ENCODE peak calls at places on chromosomes 11 and 22, in nine cellular contexts. One of them, this sample, is unnamed.

GRCh38 chr11:90476442-90477007 is 253.7 kb upstream of the CHORDC1 start:
- DNase-seq in skeletal muscle cell: no peak
- DNase-seq in heart left ventricle: peak
- DNase-seq in AG09309: no peak
- DNase-seq in kidney: no peak
- DNase-seq in GM23248: peak
- DNase-seq in upper lobe of left lung: no peak
- DNase-seq in fibroblast of mammary gland: peak
- DNase-seq in CD4-positive, CD25-positive, alpha-beta regulatory T cell: peak
- DNase-seq in this sample: peak

GRCh38 chr22:30228509-30229359 is 17.8 kb downstream of the LIF start:
- DNase-seq in upper lobe of left lung: peak
- DNase-seq in skeletal muscle cell: no peak
- DNase-seq in GM23248: peak
- DNase-seq in AG09309: no peak
- DNase-seq in CD4-positive, CD25-positive, alpha-beta regulatory T cell: no peak
- DNase-seq in heart left ventricle: no peak
- DNase-seq in kidney: no peak
- DNase-seq in fibroblast of mammary gland: no peak
- DNase-seq in this sample: no peak

GRCh38 chr11:45148276-45148675 is 1.8 kb downstream of the PRDM11 start:
- DNase-seq in GM23248: no peak
- DNase-seq in heart left ventricle: no peak
- DNase-seq in AG09309: no peak
- DNase-seq in kidney: no peak
- DNase-seq in fibroblast of mammary gland: no peak
- DNase-seq in CD4-positive, CD25-positive, alpha-beta regulatory T cell: no peak
- DNase-seq in upper lobe of left lung: no peak
- DNase-seq in skeletal muscle cell: no peak
- DNase-seq in this sample: no peak

GRCh38 chr11:95363710-95364109 is 132.7 kb upstream of the SESN3 start:
- DNase-seq in CD4-positive, CD25-positive, alpha-beta regulatory T cell: no peak
- DNase-seq in skeletal muscle cell: no peak
- DNase-seq in GM23248: no peak
- DNase-seq in upper lobe of left lung: no peak
- DNase-seq in fibroblast of mammary gland: no peak
- DNase-seq in kidney: no peak
- DNase-seq in AG09309: no peak
- DNase-seq in heart left ventricle: no peak
- DNase-seq in this sample: no peak

GRCh38 chr11:44313701-44314489 is 4.0 kb upstream of the ALX4 start:
- DNase-seq in GM23248: peak
- DNase-seq in CD4-positive, CD25-positive, alpha-beta regulatory T cell: no peak
- DNase-seq in heart left ventricle: no peak
- DNase-seq in fibroblast of mammary gland: peak
- DNase-seq in AG09309: no peak
- DNase-seq in kidney: peak
- DNase-seq in skeletal muscle cell: no peak
- DNase-seq in upper lobe of left lung: no peak
- DNase-seq in this sample: no peak

GRCh38 chr11:119741369-119742262 is 12.6 kb upstream of the NECTIN1 start:
- DNase-seq in heart left ventricle: peak
- DNase-seq in fibroblast of mammary gland: no peak
- DNase-seq in upper lobe of left lung: peak
- DNase-seq in AG09309: no peak
- DNase-seq in skeletal muscle cell: no peak
- DNase-seq in GM23248: peak
- DNase-seq in kidney: no peak
- DNase-seq in CD4-positive, CD25-positive, alpha-beta regulatory T cell: peak
- DNase-seq in this sample: no peak

GRCh38 chr22:44592466-44593180 is 94.6 kb upstream of the RTL6 start:
- DNase-seq in CD4-positive, CD25-positive, alpha-beta regulatory T cell: no peak
- DNase-seq in GM23248: no peak
- DNase-seq in AG09309: no peak
- DNase-seq in upper lobe of left lung: peak
- DNase-seq in skeletal muscle cell: no peak
- DNase-seq in heart left ventricle: no peak
- DNase-seq in fibroblast of mammary gland: no peak
- DNase-seq in kidney: no peak
- DNase-seq in this sample: no peak

GRCh38 chr11:98835336-98835735 is 185.4 kb upstream of the CNTN5 start:
- DNase-seq in upper lobe of left lung: no peak
- DNase-seq in CD4-positive, CD25-positive, alpha-beta regulatory T cell: no peak
- DNase-seq in GM23248: no peak
- DNase-seq in heart left ventricle: no peak
- DNase-seq in fibroblast of mammary gland: no peak
- DNase-seq in skeletal muscle cell: peak
- DNase-seq in kidney: no peak
- DNase-seq in AG09309: no peak
- DNase-seq in this sample: no peak

GRCh38 chr11:77278595-77279506 is 22.6 kb downstream of the GDPD4 start:
- DNase-seq in upper lobe of left lung: no peak
- DNase-seq in fibroblast of mammary gland: peak
- DNase-seq in GM23248: peak
- DNase-seq in skeletal muscle cell: no peak
- DNase-seq in CD4-positive, CD25-positive, alpha-beta regulatory T cell: no peak
- DNase-seq in heart left ventricle: no peak
- DNase-seq in AG09309: no peak
- DNase-seq in kidney: no peak
- DNase-seq in this sample: no peak

GRCh38 chr11:20342347-20343279 is 20.9 kb upstream of the HTATIP2 start:
- DNase-seq in heart left ventricle: no peak
- DNase-seq in upper lobe of left lung: peak
- DNase-seq in kidney: no peak
- DNase-seq in skeletal muscle cell: no peak
- DNase-seq in GM23248: no peak
- DNase-seq in CD4-positive, CD25-positive, alpha-beta regulatory T cell: no peak
- DNase-seq in fibroblast of mammary gland: no peak
- DNase-seq in AG09309: no peak
- DNase-seq in this sample: peak

GRCh38 chr11:67406969-67407699 is 3.3 kb downstream of the TBC1D10C start:
- DNase-seq in CD4-positive, CD25-positive, alpha-beta regulatory T cell: no peak
- DNase-seq in upper lobe of left lung: peak
- DNase-seq in skeletal muscle cell: no peak
- DNase-seq in AG09309: no peak
- DNase-seq in heart left ventricle: no peak
- DNase-seq in GM23248: peak
- DNase-seq in kidney: no peak
- DNase-seq in fibroblast of mammary gland: no peak
- DNase-seq in this sample: no peak

GRCh38 chr11:105573091-105573490 is 36.8 kb upstream of the GRIA4 start:
- DNase-seq in CD4-positive, CD25-positive, alpha-beta regulatory T cell: no peak
- DNase-seq in fibroblast of mammary gland: no peak
- DNase-seq in skeletal muscle cell: no peak
- DNase-seq in AG09309: no peak
- DNase-seq in kidney: no peak
- DNase-seq in heart left ventricle: no peak
- DNase-seq in upper lobe of left lung: no peak
- DNase-seq in GM23248: no peak
- DNase-seq in this sample: no peak

GRCh38 chr11:44615913-44616806 is 50.7 kb downstream of the CD82 start:
- DNase-seq in upper lobe of left lung: no peak
- DNase-seq in AG09309: no peak
- DNase-seq in skeletal muscle cell: no peak
- DNase-seq in CD4-positive, CD25-positive, alpha-beta regulatory T cell: no peak
- DNase-seq in fibroblast of mammary gland: no peak
- DNase-seq in heart left ventricle: peak
- DNase-seq in GM23248: no peak
- DNase-seq in kidney: no peak
- DNase-seq in this sample: no peak

GRCh38 chr11:125916683-125917337 is 12.5 kb downstream of the DDX25 start:
- DNase-seq in kidney: no peak
- DNase-seq in skeletal muscle cell: no peak
- DNase-seq in AG09309: no peak
- DNase-seq in upper lobe of left lung: no peak
- DNase-seq in GM23248: no peak
- DNase-seq in fibroblast of mammary gland: no peak
- DNase-seq in heart left ventricle: no peak
- DNase-seq in CD4-positive, CD25-positive, alpha-beta regulatory T cell: no peak
- DNase-seq in this sample: no peak

GRCh38 chr11:109305009-109305408 is 117.0 kb upstream of the C11orf87 start:
- DNase-seq in kidney: peak
- DNase-seq in skeletal muscle cell: no peak
- DNase-seq in fibroblast of mammary gland: no peak
- DNase-seq in GM23248: no peak
- DNase-seq in CD4-positive, CD25-positive, alpha-beta regulatory T cell: no peak
- DNase-seq in heart left ventricle: no peak
- DNase-seq in upper lobe of left lung: no peak
- DNase-seq in AG09309: no peak
- DNase-seq in this sample: no peak

GRCh38 chr11:87057749-87058148 is 20.0 kb downstream of the TMEM135 start:
- DNase-seq in upper lobe of left lung: no peak
- DNase-seq in fibroblast of mammary gland: no peak
- DNase-seq in GM23248: no peak
- DNase-seq in heart left ventricle: no peak
- DNase-seq in kidney: no peak
- DNase-seq in skeletal muscle cell: no peak
- DNase-seq in AG09309: no peak
- DNase-seq in CD4-positive, CD25-positive, alpha-beta regulatory T cell: no peak
- DNase-seq in this sample: no peak

GRCh38 chr11:87056091-87056490 is 18.4 kb downstream of the TMEM135 start:
- DNase-seq in kidney: no peak
- DNase-seq in heart left ventricle: no peak
- DNase-seq in skeletal muscle cell: no peak
- DNase-seq in GM23248: no peak
- DNase-seq in CD4-positive, CD25-positive, alpha-beta regulatory T cell: no peak
- DNase-seq in AG09309: no peak
- DNase-seq in fibroblast of mammary gland: no peak
- DNase-seq in upper lobe of left lung: no peak
- DNase-seq in this sample: no peak

GRCh38 chr11:87061766-87062165 is 24.0 kb downstream of the TMEM135 start:
- DNase-seq in upper lobe of left lung: no peak
- DNase-seq in GM23248: no peak
- DNase-seq in heart left ventricle: no peak
- DNase-seq in fibroblast of mammary gland: no peak
- DNase-seq in skeletal muscle cell: no peak
- DNase-seq in AG09309: no peak
- DNase-seq in CD4-positive, CD25-positive, alpha-beta regulatory T cell: no peak
- DNase-seq in kidney: no peak
- DNase-seq in this sample: no peak

GRCh38 chr11:87063982-87064381 is 26.2 kb downstream of the TMEM135 start:
- DNase-seq in GM23248: peak
- DNase-seq in AG09309: no peak
- DNase-seq in skeletal muscle cell: no peak
- DNase-seq in CD4-positive, CD25-positive, alpha-beta regulatory T cell: no peak
- DNase-seq in fibroblast of mammary gland: peak
- DNase-seq in heart left ventricle: no peak
- DNase-seq in kidney: no peak
- DNase-seq in upper lobe of left lung: no peak
- DNase-seq in this sample: no peak

GRCh38 chr11:87059596-87059995 is 21.9 kb downstream of the TMEM135 start:
- DNase-seq in GM23248: no peak
- DNase-seq in fibroblast of mammary gland: no peak
- DNase-seq in skeletal muscle cell: no peak
- DNase-seq in AG09309: no peak
- DNase-seq in heart left ventricle: no peak
- DNase-seq in upper lobe of left lung: no peak
- DNase-seq in CD4-positive, CD25-positive, alpha-beta regulatory T cell: no peak
- DNase-seq in kidney: no peak
- DNase-seq in this sample: no peak
- H3K4me3 ChIP-seq in GM23248: no peak
- H3K4me3 ChIP-seq in fibroblast of mammary gland: no peak
- H3K4me3 ChIP-seq in skeletal muscle cell: no peak
- H3K4me3 ChIP-seq in AG09309: no peak
- H3K4me3 ChIP-seq in heart left ventricle: no peak
- H3K4me3 ChIP-seq in upper lobe of left lung: no peak
- H3K4me3 ChIP-seq in CD4-positive, CD25-positive, alpha-beta regulatory T cell: no peak
- H3K4me3 ChIP-seq in kidney: no peak
- H3K4me3 ChIP-seq in this sample: no peak

GRCh38 chr11:8832571-8833260 is 78.3 kb upstream of the AKIP1 start:
- DNase-seq in upper lobe of left lung: no peak
- DNase-seq in skeletal muscle cell: no peak
- DNase-seq in AG09309: no peak
- DNase-seq in fibroblast of mammary gland: peak
- DNase-seq in CD4-positive, CD25-positive, alpha-beta regulatory T cell: peak
- DNase-seq in heart left ventricle: no peak
- DNase-seq in GM23248: peak
- DNase-seq in kidney: peak
- DNase-seq in this sample: no peak
- H3K4me3 ChIP-seq in upper lobe of left lung: no peak
- H3K4me3 ChIP-seq in skeletal muscle cell: no peak
- H3K4me3 ChIP-seq in AG09309: no peak
- H3K4me3 ChIP-seq in fibroblast of mammary gland: no peak
- H3K4me3 ChIP-seq in CD4-positive, CD25-positive, alpha-beta regulatory T cell: no peak
- H3K4me3 ChIP-seq in heart left ventricle: no peak
- H3K4me3 ChIP-seq in GM23248: peak
- H3K4me3 ChIP-seq in kidney: no peak
- H3K4me3 ChIP-seq in this sample: no peak

GRCh38 chr11:118531597-118532084 is 649 bp downstream of the TMEM25 start:
- DNase-seq in CD4-positive, CD25-positive, alpha-beta regulatory T cell: no peak
- DNase-seq in GM23248: no peak
- DNase-seq in AG09309: no peak
- DNase-seq in kidney: peak
- DNase-seq in skeletal muscle cell: no peak
- DNase-seq in fibroblast of mammary gland: no peak
- DNase-seq in heart left ventricle: no peak
- DNase-seq in upper lobe of left lung: peak
- DNase-seq in this sample: no peak

GRCh38 chr11:118532852-118533768 is 2.1 kb downstream of the TMEM25 start:
- DNase-seq in upper lobe of left lung: peak
- DNase-seq in AG09309: no peak
- DNase-seq in heart left ventricle: no peak
- DNase-seq in GM23248: no peak
- DNase-seq in fibroblast of mammary gland: no peak
- DNase-seq in skeletal muscle cell: no peak
- DNase-seq in CD4-positive, CD25-positive, alpha-beta regulatory T cell: no peak
- DNase-seq in kidney: peak
- DNase-seq in this sample: no peak

GRCh38 chr11:118530180-118530682 is 761 bp upstream of the TMEM25 start:
- DNase-seq in upper lobe of left lung: no peak
- DNase-seq in skeletal muscle cell: no peak
- DNase-seq in heart left ventricle: no peak
- DNase-seq in AG09309: no peak
- DNase-seq in kidney: no peak
- DNase-seq in CD4-positive, CD25-positive, alpha-beta regulatory T cell: no peak
- DNase-seq in GM23248: peak
- DNase-seq in fibroblast of mammary gland: peak
- DNase-seq in this sample: no peak

GRCh38 chr11:118530683-118531596 is at the start of gene TMEM25:
- DNase-seq in heart left ventricle: peak
- DNase-seq in AG09309: no peak
- DNase-seq in skeletal muscle cell: no peak
- DNase-seq in upper lobe of left lung: peak
- DNase-seq in kidney: peak
- DNase-seq in CD4-positive, CD25-positive, alpha-beta regulatory T cell: peak
- DNase-seq in fibroblast of mammary gland: peak
- DNase-seq in GM23248: peak
- DNase-seq in this sample: peak

GRCh38 chr11:118532091-118532490 is 1.1 kb downstream of the TMEM25 start:
- DNase-seq in GM23248: no peak
- DNase-seq in fibroblast of mammary gland: no peak
- DNase-seq in upper lobe of left lung: peak
- DNase-seq in skeletal muscle cell: no peak
- DNase-seq in CD4-positive, CD25-positive, alpha-beta regulatory T cell: no peak
- DNase-seq in AG09309: no peak
- DNase-seq in heart left ventricle: no peak
- DNase-seq in kidney: peak
- DNase-seq in this sample: no peak
- H3K4me3 ChIP-seq in GM23248: no peak
- H3K4me3 ChIP-seq in fibroblast of mammary gland: no peak
- H3K4me3 ChIP-seq in upper lobe of left lung: no peak
- H3K4me3 ChIP-seq in skeletal muscle cell: peak
- H3K4me3 ChIP-seq in CD4-positive, CD25-positive, alpha-beta regulatory T cell: no peak
- H3K4me3 ChIP-seq in AG09309: no peak
- H3K4me3 ChIP-seq in heart left ventricle: peak
- H3K4me3 ChIP-seq in kidney: peak
- H3K4me3 ChIP-seq in this sample: no peak

GRCh38 chr11:102319544-102319943 is 2.3 kb downstream of the BIRC3 start:
- DNase-seq in AG09309: no peak
- DNase-seq in upper lobe of left lung: no peak
- DNase-seq in skeletal muscle cell: no peak
- DNase-seq in fibroblast of mammary gland: no peak
- DNase-seq in CD4-positive, CD25-positive, alpha-beta regulatory T cell: no peak
- DNase-seq in kidney: no peak
- DNase-seq in GM23248: no peak
- DNase-seq in heart left ventricle: no peak
- DNase-seq in this sample: no peak
- H3K4me3 ChIP-seq in AG09309: no peak
- H3K4me3 ChIP-seq in upper lobe of left lung: no peak
- H3K4me3 ChIP-seq in skeletal muscle cell: no peak
- H3K4me3 ChIP-seq in fibroblast of mammary gland: no peak
- H3K4me3 ChIP-seq in CD4-positive, CD25-positive, alpha-beta regulatory T cell: peak
- H3K4me3 ChIP-seq in kidney: peak
- H3K4me3 ChIP-seq in GM23248: no peak
- H3K4me3 ChIP-seq in heart left ventricle: no peak
- H3K4me3 ChIP-seq in this sample: no peak

This sample was measured in Jurkat, Clone E6-1.